ENCODE peak calls at places on chromosomes 11 and 22, in eight cellular contexts. D is K562, F is A549, P is endothelial cell of umbilical vein, W is HCT116, A is H1, R is GM12878, I is HepG2. E is an unnamed sample.
A peak's percentile ranks its signal among the peaks of the same experiment; 100 is the strongest.

GRCh38 chr11:16512163-16512562 is 155.8 kb upstream of the SOX6 start:
- DNase-seq in F (no peak), P (no peak), A (no peak), R (no peak), I (no peak), D (no peak), W (no peak), E (no peak)

GRCh38 chr11:19275496-19275895 is 34.8 kb upstream of the E2F8 start:
- DNase-seq in A (no peak), W (no peak), F (peak; percentile 10), R (no peak), P (no peak), D (no peak), I (no peak), E (peak; percentile 23)

GRCh38 chr11:128361451-128362020 is 225.8 kb downstream of the ETS1 start:
- DNase-seq in F (no peak), R (no peak), P (peak; percentile 87), I (no peak), W (no peak), D (no peak), A (no peak), E (no peak)

GRCh38 chr11:130478881-130479280 is 30.4 kb downstream of the ADAMTS15 start:
- DNase-seq in F (no peak), D (no peak), A (peak; percentile 45), R (no peak), P (no peak), I (no peak), W (no peak), E (no peak)

GRCh38 chr11:119367661-119368120 is 13.8 kb downstream of the USP2 start:
- DNase-seq in F (no peak), D (no peak), A (no peak), R (no peak), I (no peak), P (no peak), W (no peak), E (peak; percentile 95)

GRCh38 chr11:19445771-19446170 is 205.0 kb upstream of the E2F8 start:
- DNase-seq in F (no peak), D (no peak), R (no peak), W (no peak), A (no peak), I (no peak), P (no peak), E (no peak)

GRCh38 chr11:413120-414081 is 1.4 kb downstream of the SIGIRR start:
- DNase-seq in W (no peak), I (no peak), R (no peak), D (no peak), A (peak; percentile 45), F (peak; percentile 54), P (no peak), E (no peak)

GRCh38 chr11:125022551-125022950 is 40.6 kb upstream of the SLC37A2 start:
- DNase-seq in D (no peak), I (no peak), P (no peak), A (no peak), F (no peak), R (no peak), W (no peak), E (no peak)

GRCh38 chr11:94134651-94135512 is 6.2 kb downstream of the PANX1 start:
- DNase-seq in R (no peak), P (peak; percentile 93), D (peak; percentile 76), W (no peak), A (no peak), F (no peak), I (no peak), E (peak; percentile 55)

GRCh38 chr11:119320593-119321524 is 3.9 kb upstream of the MCAM start:
- DNase-seq in P (peak; percentile 73), R (no peak), I (no peak), A (peak; percentile 78), D (peak; percentile 84), W (no peak), F (peak; percentile 22), E (peak; percentile 70)

GRCh38 chr11:96257972-96258951 is 84.7 kb downstream of the MAML2 start:
- DNase-seq in D (no peak), F (no peak), A (no peak), W (no peak), P (no peak), I (no peak), R (no peak), E (peak; percentile 67)

GRCh38 chr22:30637701-30638114 is 2.1 kb downstream of the SLC35E4 start:
- DNase-seq in R (no peak), D (no peak), F (no peak), W (no peak), P (peak; percentile 11), A (no peak), I (no peak), E (no peak)

GRCh38 chr11:74950374-74950969 is 1.4 kb downstream of the SPCS2 start:
- DNase-seq in A (no peak), D (no peak), R (peak; percentile 61), I (peak; percentile 7), P (no peak), F (no peak), W (no peak), E (no peak)

GRCh38 chr11:74951241-74951640 is 2.2 kb downstream of the SPCS2 start:
- DNase-seq in W (no peak), P (no peak), A (no peak), R (no peak), D (no peak), I (no peak), F (no peak), E (no peak)

GRCh38 chr11:74954199-74954598 is 5.1 kb downstream of the SPCS2 start:
- DNase-seq in R (no peak), D (no peak), A (no peak), I (no peak), W (no peak), F (no peak), P (no peak), E (no peak)

GRCh38 chr11:74953448-74953847 is 4.4 kb downstream of the SPCS2 start:
- DNase-seq in F (no peak), D (no peak), A (no peak), I (no peak), R (no peak), P (no peak), W (no peak), E (no peak)

GRCh38 chr11:74952752-74953151 is 3.7 kb downstream of the SPCS2 start:
- DNase-seq in A (no peak), W (no peak), R (no peak), P (no peak), D (no peak), I (no peak), F (no peak), E (no peak)
- H3K4me3 ChIP-seq in A (no peak overlapping the region), W (no peak overlapping the region), R (peak overlapping the region; percentile 88), P (no peak overlapping the region), D (no peak overlapping the region), I (no peak overlapping the region), F (no peak overlapping the region), E (no peak overlapping the region)

GRCh38 chr11:117318738-117319137 is 2.7 kb upstream of the BACE1 start:
- DNase-seq in A (no peak), F (no peak), R (no peak), P (no peak), D (no peak), I (no peak), W (no peak), E (no peak)

GRCh38 chr11:117314840-117315239 is 1.2 kb downstream of the BACE1 start:
- DNase-seq in R (no peak), A (no peak), W (no peak), D (no peak), P (no peak), F (no peak), I (no peak), E (peak; percentile 25)

GRCh38 chr11:117313828-117314768 is 2.0 kb downstream of the BACE1 start:
- DNase-seq in F (no peak), R (no peak), A (no peak), D (no peak), W (no peak), P (no peak), I (no peak), E (no peak)

GRCh38 chr11:117315285-117316196 is 515 bp downstream of the BACE1 start:
- DNase-seq in R (no peak), P (peak; percentile 17), F (no peak), I (no peak), A (no peak), D (no peak), W (no peak), E (no peak)

GRCh38 chr11:117316197-117316961 is at the start of gene BACE1:
- DNase-seq in P (peak; percentile 82), D (no peak), F (peak; percentile 81), I (peak; percentile 85), W (peak; percentile 71), R (no peak), A (peak; percentile 87), E (peak; percentile 80)
- TF ChIP-seq POLR2A in P (peak; percentile 47), D (no peak), F (peak; percentile 22), I (no peak), W (no peak), R (no peak), A (no peak), E (no peak)

DNA sequence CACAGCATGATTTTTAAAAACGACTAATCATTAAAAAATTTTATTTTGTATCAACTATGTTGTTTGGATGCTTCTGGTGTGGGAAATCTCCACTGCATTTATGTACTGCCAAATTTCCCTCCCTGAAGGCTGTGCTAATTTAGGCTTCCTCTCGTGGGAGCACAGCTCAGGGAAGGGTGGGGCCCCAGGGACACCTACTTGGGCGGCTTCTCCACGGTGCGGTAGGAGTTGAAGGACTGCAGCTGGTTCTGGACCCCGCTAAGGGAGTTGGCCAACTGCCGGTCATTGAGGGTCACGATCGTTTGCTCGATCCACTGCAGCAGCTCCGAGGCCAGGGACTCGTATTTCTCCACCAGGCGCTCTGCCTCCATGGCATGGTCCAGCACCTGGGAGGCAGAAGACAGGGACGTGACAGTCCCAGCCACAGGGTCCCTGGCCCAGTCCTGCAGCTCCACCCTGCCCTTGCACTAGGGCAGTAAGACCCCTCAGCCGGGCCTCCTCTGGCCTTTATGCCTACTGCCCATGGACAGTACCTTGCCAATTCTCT is 18.6 kb downstream of the SPTBN2 start:
- DNase-seq in D (no peak), P (no peak), R (no peak), A (no peak), F (no peak), I (no peak), W (no peak), E (no peak)
- TF ChIP-seq MAX in D (no peak), P (no peak), R (no peak), A (no peak), F (no peak), I (no peak), W (no peak), E (no peak)

DNA sequence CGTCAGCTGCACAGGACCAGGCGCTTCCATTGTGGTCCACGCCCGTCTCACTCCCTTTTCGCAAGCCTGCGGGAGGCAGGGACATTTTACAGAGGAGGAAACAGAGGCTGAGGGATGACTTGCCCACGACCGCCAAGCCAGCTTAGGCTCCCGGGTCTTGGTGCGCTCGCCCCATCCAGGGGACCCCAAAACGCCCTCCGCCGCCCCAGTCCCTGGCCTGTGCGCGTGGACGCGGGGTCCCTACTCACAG is 300 bp downstream of the WNT11 start:
- DNase-seq in P (no peak), R (no peak), W (no peak), D (no peak), A (no peak), F (no peak), I (no peak), E (no peak)
- H3K4me3 ChIP-seq in P (no peak overlapping the region), R (no peak overlapping the region), W (peak overlapping the region; percentile 55), D (peak overlapping the region; percentile 46), A (peak overlapping the region; percentile 62), F (peak overlapping the region; percentile 60), I (no peak overlapping the region), E (no peak overlapping the region)

E was measured in NB4.